ENCODE peak calls at places on chromosomes 2 and 18, in six cellular contexts. C, I, P, S, U and B are unnamed samples. For H3K4me1 and H3K27me3, the result is how much of the 10 kb centered on the place peaks cover.

GRCh38 chr2:131031431-131031841 is 61.8 kb downstream of the FAM168B start:
- DNase-seq in C (no peak), U (no peak), P (peak), S (no peak), I (no peak), B (no peak)

GRCh38 chr2:9100080-9100876 is 96.8 kb upstream of the MBOAT2 start:
- DNase-seq in S (no peak), U (no peak), C (no peak), I (no peak), P (no peak), B (no peak)

GRCh38 chr2:132632000-132632649 is 37.9 kb downstream of the LYPD1 start:
- DNase-seq in I (no peak), S (no peak), P (no peak), U (no peak), C (no peak), B (no peak)

GRCh38 chr2:211093743-211094303 is 537.4 kb downstream of the CPS1 start:
- DNase-seq in I (no peak), C (no peak), P (no peak), S (peak), U (no peak), B (no peak)

GRCh38 chr2:64812298-64812697 is 158.6 kb upstream of the SERTAD2 start:
- DNase-seq in C (no peak), I (peak), P (no peak), S (peak), U (no peak), B (no peak)

GRCh38 chr2:119366161-119366648 is 429 bp downstream of the C2orf76 start:
- DNase-seq in I (no peak), C (no peak), P (no peak), U (no peak), S (no peak), B (no peak)

GRCh38 chr2:46954951-46955571 is 39.5 kb upstream of the MCFD2 start:
- DNase-seq in C (peak), U (peak), S (peak), I (peak), P (peak), B (peak)

GRCh38 chr2:110660558-110660957 is 17.3 kb downstream of the BUB1 start:
- DNase-seq in C (no peak), U (no peak), I (no peak), P (no peak), S (no peak), B (no peak)

GRCh38 chr2:133506962-133507361 is 61.3 kb downstream of the NCKAP5 start:
- DNase-seq in U (no peak), P (no peak), I (no peak), S (no peak), C (no peak), B (peak)

GRCh38 chr2:133667-134593 is 87.6 kb upstream of the FAM110C start:
- DNase-seq in S (no peak), P (no peak), C (no peak), U (no peak), I (no peak), B (no peak)

GRCh38 chr2:240353086-240353798 is 82.2 kb upstream of the GPC1 start:
- DNase-seq in P (no peak), U (no peak), I (no peak), S (no peak), C (no peak), B (peak)

GRCh38 chr18:72742002-72742401 is 125.8 kb downstream of the NETO1 start:
- DNase-seq in I (no peak), U (no peak), S (no peak), C (no peak), P (no peak), B (no peak)

GRCh38 chr2:218399391-218400166 is at the start of gene CTDSP1:
- DNase-seq in C (peak), U (peak), S (peak), P (peak), I (peak), B (peak)

GRCh38 chr2:170770304-170771048 is at the start of gene ERICH2:
- DNase-seq in C (peak), U (peak), I (peak), S (peak), P (peak), B (peak)

GRCh38 chr2:137229834-137230233 is 464.5 kb downstream of the THSD7B start:
- DNase-seq in C (no peak), U (no peak), S (no peak), P (no peak), I (no peak), B (no peak)

GRCh38 chr2:223941579-223942277 is 3.4 kb downstream of the WDFY1 start:
- DNase-seq in S (peak), U (no peak), C (no peak), I (no peak), P (no peak), B (no peak)

GRCh38 chr2:185014076-185014475 is 415.7 kb downstream of the ZNF804A start:
- DNase-seq in P (no peak), C (no peak), U (no peak), I (no peak), S (no peak), B (no peak)

GRCh38 chr2:47725808-47726207 is 57.1 kb upstream of the MSH6 start:
- DNase-seq in U (no peak), I (no peak), P (no peak), S (no peak), C (no peak), B (no peak)

GRCh38 chr2:207048421-207048820 is 109.1 kb downstream of the CPO start:
- DNase-seq in S (no peak), C (no peak), P (no peak), U (no peak), I (no peak), B (no peak)

GRCh38 chr2:207045531-207045930 is 106.2 kb downstream of the CPO start:
- DNase-seq in C (no peak), S (no peak), P (no peak), I (no peak), U (no peak), B (no peak)

GRCh38 chr2:207044380-207044779 is 105.1 kb downstream of the CPO start:
- DNase-seq in S (no peak), P (no peak), I (no peak), C (no peak), U (no peak), B (no peak)

GRCh38 chr2:207044963-207045362 is 105.6 kb downstream of the CPO start:
- DNase-seq in U (no peak), S (no peak), P (no peak), I (no peak), C (no peak), B (no peak)

DNA sequence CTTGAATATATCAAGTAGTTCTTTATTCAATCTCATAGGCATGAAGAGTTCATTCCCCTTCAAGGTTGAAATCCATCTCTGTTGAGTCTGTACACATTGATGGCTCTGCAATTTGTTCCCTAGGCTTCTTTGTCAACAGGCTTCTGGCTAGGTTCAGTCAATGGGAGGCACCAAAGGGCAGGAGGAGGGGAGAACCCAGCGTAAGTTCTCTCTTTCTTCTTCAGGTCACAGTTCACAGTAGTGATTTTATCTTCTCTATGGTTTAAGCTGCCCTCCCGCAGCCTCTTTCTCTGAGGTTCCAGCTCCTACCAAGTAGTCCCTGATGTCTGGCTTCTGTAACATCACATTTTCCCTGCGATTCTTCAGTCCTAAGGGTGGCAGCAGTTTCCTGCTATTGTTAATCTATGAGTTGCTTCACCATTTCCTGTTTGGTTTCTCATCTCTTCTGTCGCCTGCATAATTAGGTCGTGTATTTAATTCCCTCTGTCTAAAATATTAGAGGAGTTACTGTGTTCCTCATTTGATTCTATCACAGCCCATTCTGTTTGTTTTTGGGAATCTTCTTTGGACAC is 107.4 kb downstream of the CPO start:
- DNase-seq in U (no peak), S (peak), C (no peak), P (no peak), I (no peak), B (no peak)
- TF ChIP-seq CTCF in U (no peak), S (no peak), C (no peak), P (peak), I (no peak), B (no peak)

GRCh38 chr2:236874866-236875481 is 210.7 kb upstream of the COPS8 start:
- DNase-seq in U (no peak), P (peak), I (no peak), C (no peak), S (no peak), B (no peak)
- H3K4me1 ChIP-seq in U (under half), P (under half), I (under half), C (under half), S (under half), B (under half)

GRCh38 chr2:70551156-70551555 is 2.5 kb downstream of the TGFA start:
- DNase-seq in P (no peak), C (no peak), U (no peak), S (no peak), I (no peak), B (no peak)

GRCh38 chr2:70553584-70554337 is at the start of gene TGFA:
- DNase-seq in I (peak), U (peak), P (peak), S (peak), C (peak), B (peak)

GRCh38 chr2:70554338-70554892 is 789 bp upstream of the TGFA start:
- DNase-seq in C (no peak), U (no peak), P (no peak), S (no peak), I (no peak), B (no peak)

GRCh38 chr2:70553334-70553583 is 367 bp downstream of the TGFA start:
- DNase-seq in C (peak), I (no peak), U (peak), P (peak), S (no peak), B (peak)

GRCh38 chr2:70552501-70553333 is 909 bp downstream of the TGFA start:
- DNase-seq in U (no peak), S (no peak), P (no peak), I (no peak), C (peak), B (peak)
- H3K27me3 ChIP-seq in U (under half), S (under half), P (under half), I (half or more), C (under half), B (under half)

DNA sequence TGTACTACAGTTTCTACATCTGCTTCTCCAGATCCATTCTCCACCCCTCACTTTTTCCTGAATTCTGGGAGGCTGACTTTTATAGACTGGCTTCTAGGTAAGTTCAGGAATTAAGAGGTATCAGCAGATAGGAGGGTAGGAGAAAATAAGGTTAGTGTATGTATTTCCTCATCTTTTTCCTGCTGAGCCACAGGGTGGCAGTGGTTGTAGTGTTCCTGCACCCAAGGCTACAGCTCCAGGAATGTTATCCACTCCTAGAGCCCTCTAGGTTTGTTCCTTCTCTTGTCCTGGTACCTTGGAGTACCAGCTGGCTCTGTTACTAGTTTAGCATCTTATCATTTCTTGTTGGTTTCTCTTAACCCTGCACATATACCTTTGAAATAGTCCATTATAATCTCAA is 40.7 kb upstream of the C2orf66 start:
- DNase-seq in U (no peak), P (no peak), C (no peak), I (no peak), S (peak), B (no peak)
- TF ChIP-seq CTCF in U (no peak), P (no peak), C (peak), I (no peak), S (peak), B (peak)

GRCh38 chr18:6757966-6758365 is 28.4 kb downstream of the ARHGAP28 start:
- DNase-seq in P (no peak), C (no peak), I (no peak), U (no peak), S (no peak), B (no peak)

GRCh38 chr18:6764382-6764781 is 34.9 kb downstream of the ARHGAP28 start:
- DNase-seq in I (no peak), U (no peak), S (no peak), P (no peak), C (no peak), B (peak)

GRCh38 chr18:6759579-6759978 is 30.1 kb downstream of the ARHGAP28 start:
- DNase-seq in I (no peak), P (no peak), S (no peak), C (no peak), U (no peak), B (no peak)

GRCh38 chr18:6763524-6763923 is 34.0 kb downstream of the ARHGAP28 start:
- DNase-seq in C (no peak), U (no peak), P (no peak), I (no peak), S (no peak), B (no peak)
- H3K4me1 ChIP-seq in C (under half), U (under half), P (under half), I (under half), S (under half), B (under half)

DNA sequence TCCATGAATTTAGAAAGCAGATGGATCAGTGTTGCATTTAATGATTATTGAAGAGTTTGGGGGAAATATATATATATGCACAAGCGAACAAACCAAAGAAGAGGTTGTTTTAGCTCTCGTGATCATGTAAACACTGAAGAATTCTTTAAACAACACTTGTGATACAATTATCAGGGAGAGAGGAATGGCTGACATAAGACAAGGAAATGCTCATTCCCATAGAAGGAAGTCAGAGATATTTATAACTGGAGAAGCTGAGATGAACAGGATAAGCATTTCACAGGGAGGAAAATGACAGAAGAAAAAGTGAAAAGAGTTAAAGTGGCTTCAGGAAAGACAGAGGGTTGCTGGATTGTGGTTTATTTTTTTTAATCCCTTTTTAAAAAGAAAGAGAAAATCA is 10.6 kb upstream of the COL6A3 start:
- DNase-seq in S (no peak), I (no peak), P (no peak), C (no peak), U (no peak), B (no peak)
- H3K27me3 ChIP-seq in S (under half), I (under half), P (under half), C (under half), U (under half), B (under half)